ENCODE peak calls at places on chromosome 22, in seven cellular contexts. H is astrocyte of the spinal cord, A is MM.1S, B is choroid plexus epithelial cell, N is tibial nerve, Z is cardiac fibroblast, D is colonic mucosa. I is an unnamed sample.

GRCh38 chr22:20205964-20206708 is 55.3 kb upstream of the CCDC188 start:
- DNase-seq in N (no peak), Z (peak; percentile 72), H (peak; percentile 54), A (peak; percentile 53), B (peak; percentile 82), D (peak; percentile 82), I (peak; percentile 70)

GRCh38 chr22:39349967-39350802 is at the start of gene SYNGR1:
- DNase-seq in Z (no peak), A (no peak), N (no peak), D (no peak), H (no peak), B (no peak), I (peak; percentile 44)

GRCh38 chr22:39241632-39242388 is 3.0 kb downstream of the PDGFB start:
- DNase-seq in B (no peak), A (no peak), N (no peak), H (no peak), Z (no peak), D (no peak), I (no peak)

GRCh38 chr22:49998718-49999062 is 13.9 kb downstream of the IL17REL start:
- DNase-seq in B (no peak), D (no peak), Z (no peak), N (no peak), A (no peak), H (no peak), I (no peak)

GRCh38 chr22:32589007-32589406 is 114.4 kb downstream of the FBXO7 start:
- DNase-seq in D (no peak), H (peak; percentile 3), N (peak; percentile 33), Z (no peak), A (no peak), B (peak; percentile 54), I (no peak)

GRCh38 chr22:39559456-39560105 is 11.0 kb upstream of the CACNA1I start:
- DNase-seq in N (no peak), D (no peak), H (no peak), B (no peak), A (no peak), Z (no peak), I (peak; percentile 89)

GRCh38 chr22:40512426-40513136 is 123.9 kb downstream of the MRTFA start:
- DNase-seq in A (no peak), H (peak; percentile 96), D (no peak), N (no peak), B (peak; percentile 86), Z (peak; percentile 98), I (no peak)

GRCh38 chr22:17009640-17010291 is 1.7 kb upstream of the GAB4 start:
- DNase-seq in Z (no peak), B (no peak), A (no peak), D (no peak), N (no peak), H (no peak), I (peak; percentile 56)

GRCh38 chr22:36079041-36079440 is 50.4 kb upstream of the RBFOX2 start:
- DNase-seq in A (no peak), H (no peak), N (no peak), Z (no peak), B (no peak), D (no peak), I (no peak)

GRCh38 chr22:20579273-20580120 is 72.1 kb downstream of the MED15 start:
- DNase-seq in D (no peak), A (no peak), B (no peak), H (no peak), N (no peak), Z (no peak), I (no peak)

GRCh38 chr22:20423636-20424511 is 13.8 kb downstream of the SCARF2 start:
- DNase-seq in H (no peak), A (no peak), B (no peak), D (peak; percentile 16), N (no peak), Z (no peak), I (no peak)

GRCh38 chr22:41779889-41780505 is 20.5 kb upstream of the CCDC134 start:
- DNase-seq in D (no peak), H (no peak), B (no peak), Z (no peak), N (no peak), A (no peak), I (no peak)

GRCh38 chr22:28112548-28113043 is 193.5 kb upstream of the PITPNB start:
- DNase-seq in B (peak; percentile 65), A (peak; percentile 10), D (no peak), Z (peak; percentile 64), H (peak; percentile 44), N (peak; percentile 22), I (peak; percentile 41)

GRCh38 chr22:50621491-50621880 is 6.5 kb downstream of the ARSA start:
- DNase-seq in A (peak; percentile 38), D (no peak), H (no peak), B (no peak), N (no peak), Z (no peak), I (no peak)

GRCh38 chr22:50678218-50678650 is 5.6 kb downstream of the SHANK3 start:
- DNase-seq in Z (no peak), N (no peak), D (no peak), A (no peak), B (no peak), H (no peak), I (no peak)

GRCh38 chr22:47123827-47124442 is 361.5 kb downstream of the TBC1D22A start:
- DNase-seq in A (no peak), N (no peak), D (no peak), H (no peak), B (no peak), Z (no peak), I (no peak)

GRCh38 chr22:47124946-47125345 is 362.5 kb downstream of the TBC1D22A start:
- DNase-seq in H (no peak), A (no peak), D (no peak), N (no peak), B (no peak), Z (no peak), I (peak; percentile 23)

GRCh38 chr22:47124451-47124881 is 362.0 kb downstream of the TBC1D22A start:
- DNase-seq in Z (no peak), N (no peak), B (no peak), A (no peak), D (no peak), H (no peak), I (no peak)

GRCh38 chr22:47126344-47126811 is 363.9 kb downstream of the TBC1D22A start:
- DNase-seq in Z (no peak), A (no peak), D (no peak), H (no peak), N (no peak), B (no peak), I (no peak)

GRCh38 chr22:47125603-47126002 is 363.2 kb downstream of the TBC1D22A start:
- DNase-seq in D (no peak), N (no peak), B (no peak), Z (no peak), H (no peak), A (no peak), I (peak; percentile 26)
- TF ChIP-seq CTCF in D (no peak), N (no peak), B (peak; percentile 39), Z (peak; percentile 6), H (peak; percentile 23), A (no peak), I (peak; percentile 35)

GRCh38 chr22:44550666-44551491 is 52.8 kb upstream of the RTL6 start:
- DNase-seq in N (no peak), D (peak; percentile 63), B (peak; percentile 84), H (peak; percentile 47), A (no peak), Z (peak; percentile 94), I (no peak)
- H3K4me3 ChIP-seq in N (no peak overlapping the region), D (no peak overlapping the region), B (peak overlapping the region; percentile 47), H (peak overlapping the region; percentile 7), A (no peak overlapping the region), Z (peak overlapping the region; percentile 35), I (no peak overlapping the region)

GRCh38 chr22:22408731-22409696 is 99.5 kb downstream of the ZNF280B start:
- DNase-seq in B (peak; percentile 44), D (no peak), Z (peak; percentile 48), A (peak; percentile 55), H (no peak), N (no peak), I (peak; percentile 74)
- TF ChIP-seq CTCF in B (peak; percentile 60), D (no peak), Z (peak; percentile 54), A (peak; percentile 66), H (peak; percentile 59), N (peak; percentile 17), I (peak; percentile 53)

GRCh38 chr22:25404556-25404922 is 159.9 kb upstream of the GRK3 start:
- DNase-seq in Z (peak; percentile 8), D (no peak), N (no peak), B (no peak), H (no peak), A (peak; percentile 10), I (peak; percentile 73)

GRCh38 chr22:25403752-25404471 is 160.6 kb upstream of the GRK3 start:
- DNase-seq in H (peak; percentile 25), D (peak; percentile 47), N (no peak), B (peak; percentile 28), A (no peak), Z (peak; percentile 43), I (peak; percentile 75)

GRCh38 chr22:25402501-25403283 is 161.8 kb upstream of the GRK3 start:
- DNase-seq in B (peak; percentile 46), A (no peak), D (peak; percentile 50), H (no peak), Z (peak; percentile 54), N (no peak), I (no peak)

GRCh38 chr22:25403284-25403606 is 161.2 kb upstream of the GRK3 start:
- DNase-seq in H (no peak), Z (peak; percentile 13), A (no peak), D (no peak), N (no peak), B (no peak), I (no peak)

DNA sequence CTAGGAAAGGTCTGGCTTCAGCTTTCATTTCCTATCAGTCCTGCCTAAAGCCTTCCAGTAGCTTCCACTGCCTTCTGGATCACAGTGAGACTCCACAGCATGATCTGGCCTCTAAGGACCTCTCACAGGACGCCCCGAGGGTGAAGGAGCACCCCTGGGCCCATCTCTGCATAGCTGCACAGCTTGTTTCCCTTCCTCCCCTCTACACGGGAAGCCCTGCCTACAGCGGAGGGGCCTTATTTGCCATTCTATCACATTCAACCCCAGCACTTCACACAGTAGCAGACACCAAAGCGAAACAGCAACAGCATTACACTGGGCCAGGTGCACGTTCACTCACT is 162.3 kb upstream of the GRK3 start:
- DNase-seq in A (no peak), N (no peak), H (no peak), B (no peak), Z (no peak), D (no peak), I (no peak)
- H3K4me3 ChIP-seq in A (no peak overlapping the region), N (no peak overlapping the region), H (no peak overlapping the region), B (no peak overlapping the region), Z (no peak overlapping the region), D (no peak overlapping the region), I (no peak overlapping the region)

GRCh38 chr22:37571258-37571991 is 8.5 kb downstream of the LGALS2 start:
- DNase-seq in H (peak; percentile 35), Z (no peak), D (no peak), B (no peak), N (no peak), A (no peak), I (peak; percentile 36)
- TF ChIP-seq CTCF in H (peak; percentile 34), Z (peak; percentile 17), D (no peak), B (peak; percentile 30), N (no peak), A (no peak), I (no peak)

DNA sequence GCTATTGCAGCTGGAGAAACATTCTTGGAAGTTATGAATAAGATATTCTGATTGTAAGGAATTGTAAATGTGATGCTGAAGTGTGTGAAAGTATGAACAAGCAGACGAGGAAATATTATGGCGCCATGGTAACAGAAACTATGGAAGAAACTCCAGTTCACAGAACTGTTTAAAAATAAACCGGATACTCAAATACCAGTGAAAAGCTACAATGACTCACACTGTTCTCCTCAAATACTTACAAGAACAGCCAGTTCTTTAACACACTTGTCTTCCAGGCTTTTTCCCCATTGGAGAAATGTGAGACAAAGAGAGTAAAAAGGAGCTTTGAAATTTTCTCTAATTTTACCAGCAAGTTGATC is 76.7 kb upstream of the ARFGAP3 start:
- DNase-seq in H (peak; percentile 97), N (no peak), A (no peak), Z (peak; percentile 96), B (peak; percentile 97), D (no peak), I (no peak)
- H3K4me3 ChIP-seq in H (no peak overlapping the region), N (no peak overlapping the region), A (no peak overlapping the region), Z (no peak overlapping the region), B (no peak overlapping the region), D (no peak overlapping the region), I (no peak overlapping the region)